ENCODE peak calls at places on chromosome 7, in five cellular contexts. L is uterus; Q is upper lobe of right lung; W is neural progenitor cell; Z is CD4-positive, CD25-positive, alpha-beta regulatory T cell. A is an unnamed sample.

GRCh38 chr7:11768263-11768662 is 63.7 kb downstream of the THSD7A start:
- DNase-seq in Q (no peak), L (no peak), Z (no peak), W (no peak), A (no peak)

GRCh38 chr7:39732837-39733804 is 109.7 kb downstream of the RALA start:
- DNase-seq in W (peak; percentile 96), L (peak; percentile 95), Q (peak; percentile 96), Z (peak; percentile 91), A (peak; percentile 95)

GRCh38 chr7:2717293-2717904 is 29.4 kb downstream of the AMZ1 start:
- DNase-seq in L (peak; percentile 44), Z (peak; percentile 55), Q (peak; percentile 81), W (no peak), A (peak; percentile 15)

GRCh38 chr7:117582219-117582704 is 102.4 kb downstream of the CFTR start:
- DNase-seq in Q (no peak), L (peak; percentile 23), Z (no peak), W (peak; percentile 17), A (no peak)

GRCh38 chr7:415646-416525 is 103.8 kb downstream of the PDGFA start:
- DNase-seq in W (no peak), Q (peak; percentile 56), L (no peak), Z (no peak), A (no peak)

GRCh38 chr7:8590791-8591190 is 157.4 kb downstream of the NXPH1 start:
- DNase-seq in L (no peak), Q (no peak), Z (no peak), W (no peak), A (no peak)

GRCh38 chr7:158614695-158615094 is 27.1 kb upstream of the PTPRN2 start:
- DNase-seq in W (no peak), L (no peak), Z (no peak), Q (no peak), A (no peak)

GRCh38 chr7:4764402-4765007 is 10.9 kb upstream of the AP5Z1 start:
- DNase-seq in W (no peak), L (peak; percentile 58), Z (no peak), Q (no peak), A (no peak)

GRCh38 chr7:69553190-69553589 is 45.1 kb upstream of the AUTS2 start:
- DNase-seq in Z (no peak), L (no peak), Q (no peak), W (no peak), A (no peak)

GRCh38 chr7:18976715-18977466 is 140.5 kb downstream of the TWIST1 start:
- DNase-seq in Z (no peak), W (no peak), L (no peak), Q (no peak), A (no peak)

GRCh38 chr7:128365432-128365831 is 3.9 kb upstream of the PRRT4 start:
- DNase-seq in Z (no peak), Q (no peak), L (no peak), W (no peak), A (no peak)

GRCh38 chr7:91690541-91690940 is 190.0 kb downstream of the MTERF1 start:
- DNase-seq in L (no peak), Z (no peak), Q (no peak), W (no peak), A (no peak)

GRCh38 chr7:24825931-24826661 is 68.8 kb upstream of the GSDME start:
- DNase-seq in W (no peak), Z (no peak), L (no peak), Q (no peak), A (no peak)

GRCh38 chr7:100723732-100724275 is 3.5 kb downstream of the EPO start:
- DNase-seq in L (no peak), Z (no peak), Q (no peak), W (no peak), A (no peak)

GRCh38 chr7:129210989-129211312 is 13.9 kb upstream of the AHCYL2 start:
- DNase-seq in W (no peak), L (no peak), Q (no peak), Z (no peak), A (no peak)

DNA sequence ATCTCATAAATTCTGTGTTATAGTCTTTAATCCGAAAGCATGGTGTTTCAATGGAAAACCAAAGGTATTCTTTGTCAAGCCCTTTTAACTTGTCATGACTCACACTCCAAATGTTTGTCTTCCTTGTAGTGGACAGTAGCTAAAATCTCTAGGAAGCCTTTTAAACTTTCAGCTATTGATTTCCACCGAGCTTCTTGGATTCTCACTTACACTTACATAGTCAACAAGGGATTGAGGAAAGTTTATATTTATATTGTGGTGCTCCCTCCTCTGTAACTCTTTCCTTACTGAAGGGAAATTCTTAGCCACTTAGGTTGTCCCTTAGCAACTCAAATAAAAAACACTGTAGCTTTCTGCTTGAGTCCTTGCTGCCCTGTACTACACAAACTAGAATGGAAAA is 31.2 kb upstream of the GPR37 start:
- DNase-seq in Q (no peak), W (no peak), L (no peak), Z (no peak), A (no peak)
- H3K4me1 ChIP-seq in Q (no peaks in the 10 kb centered on the region), W (no peaks in the 10 kb centered on the region), L (no peaks in the 10 kb centered on the region), Z (no peaks in the 10 kb centered on the region), A (no peaks in the 10 kb centered on the region)

DNA sequence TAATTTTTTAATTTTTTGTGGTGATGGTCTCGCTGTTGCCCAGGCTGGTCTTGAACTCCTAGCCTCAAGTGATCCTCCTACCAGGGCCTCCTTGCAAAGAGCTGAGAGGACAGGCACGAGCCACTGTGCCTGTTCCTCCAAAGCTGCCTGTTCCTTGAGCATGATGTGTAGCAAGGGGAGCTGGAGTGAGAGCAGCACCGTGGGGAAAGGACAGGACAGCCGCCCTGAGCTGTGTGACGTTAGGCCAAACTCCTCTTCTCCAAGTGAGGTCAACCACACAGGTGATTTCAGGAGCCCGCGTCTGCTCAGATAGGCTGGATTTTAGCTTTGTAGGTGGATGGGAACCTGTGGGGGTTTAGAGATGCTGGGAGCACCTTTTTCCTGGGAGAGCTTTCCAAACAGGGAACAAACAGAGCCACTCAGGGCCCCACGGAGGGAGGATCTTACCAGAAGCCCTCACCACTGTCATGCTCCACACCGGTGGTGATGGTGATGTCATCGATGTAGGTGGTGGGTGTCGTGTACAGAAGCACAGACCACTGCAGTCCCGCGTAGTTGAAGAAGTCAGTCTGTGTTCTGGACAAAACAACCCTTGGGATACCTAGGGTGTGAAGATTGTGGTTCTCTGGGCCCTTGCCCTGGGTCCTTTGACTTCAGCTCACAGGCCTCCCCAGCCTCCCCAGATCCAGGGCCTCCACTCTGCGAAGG is 44.8 kb upstream of the ZNF479 start:
- DNase-seq in Z (no peak), W (no peak), Q (no peak), L (no peak), A (no peak)
- H3K9me3 ChIP-seq in Z (peaks cover 1% of the 10 kb centered on the region), W (no peaks in the 10 kb centered on the region), Q (peaks cover 7% of the 10 kb centered on the region), L (no peaks in the 10 kb centered on the region), A (no peaks in the 10 kb centered on the region)

DNA sequence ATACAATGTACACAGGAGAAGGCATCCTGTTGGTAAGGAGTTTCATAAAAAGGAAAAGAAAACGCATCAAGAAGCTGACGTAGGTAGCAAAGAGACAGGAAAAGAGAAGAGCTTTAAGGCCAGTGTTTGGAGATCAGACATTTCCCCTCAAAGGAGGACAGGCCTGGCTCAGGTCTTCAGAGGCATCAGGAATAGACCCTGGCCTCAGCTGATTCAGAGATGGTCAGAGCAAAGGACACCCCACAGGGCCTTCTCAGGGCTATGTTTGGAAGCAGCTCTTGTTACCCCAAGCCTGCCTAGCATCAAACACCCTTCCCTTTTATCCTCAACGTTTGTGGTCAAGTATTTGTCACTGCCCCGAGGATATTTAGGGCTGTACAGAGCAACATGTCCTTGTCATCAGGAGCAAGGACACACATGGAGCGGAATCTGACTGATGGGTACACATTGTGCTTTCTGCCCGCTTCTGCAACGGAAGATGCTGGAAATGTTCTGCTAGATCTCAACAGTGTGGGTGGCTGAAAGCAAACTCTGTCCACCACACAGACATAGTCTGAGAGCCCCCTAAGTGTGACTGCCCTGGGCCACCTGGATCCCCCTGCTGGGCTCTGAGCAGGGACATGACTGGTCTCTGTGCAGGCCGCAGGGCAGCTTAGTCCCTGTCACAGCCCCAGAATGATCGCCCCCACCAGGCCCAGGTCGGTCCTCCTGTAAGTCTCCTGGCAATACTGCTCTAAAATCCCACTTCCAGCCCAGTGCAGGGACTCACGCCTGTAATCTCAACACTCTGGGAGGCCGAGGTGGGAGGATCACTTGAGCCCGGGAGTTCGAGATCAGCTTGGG is 1.0 kb upstream of the ZDHHC4 start:
- DNase-seq in L (no peak), Z (no peak), W (no peak), Q (no peak), A (peak; percentile 4)
- H3K27ac ChIP-seq in L (no peak overlapping the region), Z (peak overlapping the region; percentile 90), W (no peak overlapping the region), Q (no peak overlapping the region), A (no peak overlapping the region)

GRCh38 chr7:36284470-36284869 is 105.2 kb upstream of the ANLN start:
- DNase-seq in Q (no peak), L (no peak), Z (no peak), W (peak; percentile 53), A (no peak)
- H3K4me1 ChIP-seq in Q (peaks cover 35% of the 10 kb centered on the region), L (peaks cover 19% of the 10 kb centered on the region), Z (peaks cover 47% of the 10 kb centered on the region), W (peaks cover 19% of the 10 kb centered on the region), A (peaks cover 89% of the 10 kb centered on the region)

GRCh38 chr7:149524399-149524798 is 26.8 kb upstream of the ZNF746 start:
- DNase-seq in W (no peak), L (no peak), Q (no peak), Z (no peak), A (no peak)

GRCh38 chr7:149532654-149533053 is 35.0 kb upstream of the ZNF746 start:
- DNase-seq in W (no peak), L (no peak), Q (no peak), Z (no peak), A (no peak)

GRCh38 chr7:149525280-149525679 is 27.7 kb upstream of the ZNF746 start:
- DNase-seq in Q (no peak), W (no peak), Z (no peak), L (no peak), A (no peak)

GRCh38 chr7:149527414-149527813 is 29.8 kb upstream of the ZNF746 start:
- DNase-seq in Z (no peak), Q (no peak), L (no peak), W (no peak), A (no peak)

DNA sequence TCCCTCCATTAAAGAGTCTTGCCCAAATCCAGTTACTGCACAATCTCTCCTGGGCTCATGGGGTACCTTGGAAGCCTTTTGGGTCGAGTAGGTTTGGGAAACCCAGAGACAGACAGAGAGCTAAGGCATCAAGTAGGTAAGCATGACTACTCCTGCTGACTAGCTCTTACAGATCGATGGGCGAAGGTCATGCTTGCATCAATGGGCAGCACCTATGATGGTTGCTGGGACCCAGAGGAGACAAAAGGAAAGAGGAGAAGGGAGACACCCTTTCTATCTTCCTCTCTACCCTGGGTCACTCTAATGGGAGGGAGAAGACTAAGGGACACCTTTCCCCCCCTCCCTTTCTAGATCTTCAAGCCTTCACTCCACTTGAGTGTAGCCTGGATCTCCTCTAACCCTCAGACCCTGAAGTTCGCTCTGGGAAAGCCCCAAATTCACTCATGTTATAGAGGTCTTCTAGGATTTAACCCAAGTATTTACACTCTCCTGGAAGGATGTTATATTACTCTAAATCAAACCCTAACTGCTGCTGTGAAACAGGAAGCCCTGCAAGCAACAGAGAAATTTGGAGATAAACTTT is 31.6 kb upstream of the ZNF746 start:
- DNase-seq in Z (no peak), L (no peak), W (peak; percentile 21), Q (no peak), A (no peak)
- H3K9me3 ChIP-seq in Z (peaks cover 29% of the 10 kb centered on the region), L (no peaks in the 10 kb centered on the region), W (peaks cover 38% of the 10 kb centered on the region), Q (peaks cover 36% of the 10 kb centered on the region), A (peaks cover 6% of the 10 kb centered on the region)

GRCh38 chr7:44200699-44201461 is at the start of gene YKT6:
- DNase-seq in W (peak; percentile 95), Q (peak; percentile 96), Z (peak; percentile 93), L (peak; percentile 90), A (peak; percentile 93)
- H3K27ac ChIP-seq in W (no peak within 1 kb of the TSS), Q (peak within 1 kb of the TSS; percentile 83), Z (peak within 1 kb of the TSS; percentile 69), L (peak within 1 kb of the TSS; percentile 55), A (peak within 1 kb of the TSS; percentile 71)

A was measured in CD4-positive, alpha-beta memory T cell.